ENCODE peak calls at places on chromosomes 6 and 20, in five cellular contexts. S is spleen; O is CD8-positive, alpha-beta memory T cell; G is mucosa of descending colon; V is heart left ventricle. B is an unnamed sample.
A peak's percentile ranks its signal among the peaks of the same experiment; 100 is the strongest.

GRCh38 chr6:104699598-104700329 is 160.0 kb downstream of the HACE1 start:
- DNase-seq in S (no peak), O (no peak), G (no peak), V (no peak), B (no peak)

GRCh38 chr20:46111028-46111835 is 6.9 kb upstream of the CD40 start:
- DNase-seq in S (no peak), O (no peak), G (no peak), V (peak; percentile 50), B (peak; percentile 75)

GRCh38 chr20:63520939-63521601 is 505 bp downstream of the PPDPF start:
- DNase-seq in S (peak; percentile 94), O (peak; percentile 52), G (peak; percentile 93), V (peak; percentile 71), B (peak; percentile 86)

GRCh38 chr6:131379951-131380350 is 193.1 kb upstream of the ARG1 start:
- DNase-seq in S (no peak), O (no peak), G (no peak), V (no peak), B (no peak)

GRCh38 chr6:166341464-166341863 is 881 bp downstream of the SFT2D1 start:
- DNase-seq in S (no peak), O (no peak), G (no peak), V (no peak), B (no peak)

GRCh38 chr20:34112600-34113061 is 588 bp upstream of the EIF2S2 start:
- DNase-seq in S (peak; percentile 79), O (peak; percentile 7), G (no peak), V (peak; percentile 12), B (no peak)

GRCh38 chr6:18047406-18047805 is 60.0 kb upstream of the KIF13A start:
- DNase-seq in S (no peak), O (no peak), G (no peak), V (no peak), B (no peak)

GRCh38 chr6:106134906-106135634 is 48.9 kb downstream of the PRDM1 start:
- DNase-seq in S (no peak), O (no peak), G (peak; percentile 74), V (no peak), B (no peak)

GRCh38 chr6:118618676-118619377 is 32.6 kb downstream of the CEP85L start:
- DNase-seq in S (peak; percentile 80), O (peak; percentile 47), G (no peak), V (peak; percentile 52), B (peak; percentile 55)

GRCh38 chr6:134217110-134217509 is 100.8 kb downstream of the SGK1 start:
- DNase-seq in S (no peak), O (no peak), G (no peak), V (no peak), B (no peak)

GRCh38 chr6:14625173-14625895 is 507.8 kb downstream of the CD83 start:
- DNase-seq in S (no peak), O (no peak), G (no peak), V (no peak), B (no peak)
- H3K4me1 ChIP-seq in S (peaks cover 15% of the 10 kb centered on the region), O (peaks cover 13% of the 10 kb centered on the region), G (peaks cover 7% of the 10 kb centered on the region), V (peaks cover 3% of the 10 kb centered on the region), B (no peaks in the 10 kb centered on the region)

GRCh38 chr6:109083657-109084056 is 11.0 kb downstream of the SESN1 start:
- DNase-seq in S (no peak), O (no peak), G (no peak), V (no peak), B (no peak)
- H3K4me3 ChIP-seq in S (no peak overlapping the region), O (no peak overlapping the region), G (no peak overlapping the region), V (no peak overlapping the region), B (no peak overlapping the region)

DNA sequence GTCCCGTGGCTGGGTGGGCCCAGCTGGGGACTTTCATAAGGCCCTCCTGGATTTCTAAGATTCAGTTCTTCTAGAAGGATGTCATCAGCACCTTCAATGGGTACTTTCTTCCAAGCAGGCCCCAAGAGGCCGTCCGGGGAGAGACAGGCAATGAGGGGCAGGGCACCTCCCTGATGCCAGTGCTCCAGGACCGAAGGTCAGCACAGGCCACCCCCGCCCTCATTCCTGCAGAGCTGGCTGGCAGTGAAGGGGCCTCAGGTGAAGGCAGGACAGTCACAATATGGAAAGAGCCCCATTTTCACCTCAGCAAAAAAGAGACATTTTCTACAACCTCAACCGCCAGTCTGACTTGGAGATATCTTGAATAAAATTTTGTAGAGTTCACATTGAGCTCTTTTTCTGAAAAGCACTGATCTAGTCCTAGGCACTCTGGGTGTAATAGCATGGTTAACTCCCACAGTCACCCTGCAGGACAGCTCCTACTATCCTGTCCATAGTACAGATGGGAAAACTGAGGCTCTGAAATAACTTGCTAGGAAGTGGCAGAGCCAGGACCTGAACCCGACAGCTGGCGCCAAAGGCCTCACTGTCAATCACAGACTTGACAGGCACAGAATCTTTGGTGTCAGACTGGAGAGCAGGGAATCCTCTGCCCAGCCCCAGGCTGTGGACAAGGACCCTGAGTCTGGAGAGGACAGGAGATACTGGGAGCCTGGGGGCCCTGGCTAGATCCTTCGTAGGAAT is 50.3 kb downstream of the RRBP1 start:
- DNase-seq in S (peak; percentile 48), O (no peak), G (peak; percentile 42), V (no peak), B (no peak)
- H3K4me1 ChIP-seq in S (peaks cover 26% of the 10 kb centered on the region), O (no peaks in the 10 kb centered on the region), G (peaks cover 2% of the 10 kb centered on the region), V (peaks cover 28% of the 10 kb centered on the region), B (no peaks in the 10 kb centered on the region)

DNA sequence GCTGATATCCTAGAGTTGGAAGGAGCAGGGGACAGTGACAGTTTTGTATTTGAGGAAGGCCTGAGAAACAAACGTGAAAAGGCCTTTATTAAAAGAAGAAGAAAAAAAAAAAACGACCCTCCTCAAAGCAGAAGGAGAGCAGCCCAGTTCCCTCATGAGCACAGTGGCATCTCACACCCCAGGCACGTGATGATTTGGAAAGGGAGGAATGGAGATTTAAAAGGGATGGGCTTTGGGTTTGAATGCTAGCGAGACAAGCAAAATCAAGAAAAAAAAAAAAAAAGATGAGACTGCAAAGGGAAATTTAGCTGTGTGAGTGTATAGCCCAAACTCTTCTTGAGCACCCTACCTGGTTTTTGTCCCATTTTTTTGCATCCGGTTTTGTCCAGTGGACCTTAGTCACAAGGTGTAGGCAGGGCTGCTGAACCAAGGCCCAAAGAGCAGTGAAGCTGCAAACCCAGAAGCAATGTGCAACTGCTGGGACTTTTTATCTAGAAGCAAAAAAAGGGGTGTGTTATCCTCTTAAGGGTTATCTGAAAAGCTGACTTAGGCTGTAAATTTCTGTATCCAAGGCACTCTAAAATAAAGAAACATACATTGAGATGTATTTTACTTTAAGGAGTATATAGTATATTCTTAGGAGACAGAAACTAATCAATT is 54.5 kb upstream of the RREB1 start:
- DNase-seq in S (no peak), O (no peak), G (no peak), V (no peak), B (no peak)
- H3K4me3 ChIP-seq in S (no peak overlapping the region), O (no peak overlapping the region), G (no peak overlapping the region), V (no peak overlapping the region), B (no peak overlapping the region)

GRCh38 chr6:39902786-39903465 is 31.3 kb downstream of the MOCS1 start:
- DNase-seq in S (peak; percentile 47), O (no peak), G (no peak), V (no peak), B (no peak)
- H3K4me1 ChIP-seq in S (no peaks in the 10 kb centered on the region), O (no peaks in the 10 kb centered on the region), G (peaks cover 5% of the 10 kb centered on the region), V (no peaks in the 10 kb centered on the region), B (no peaks in the 10 kb centered on the region)

GRCh38 chr6:148509152-148509571 is 166.5 kb downstream of the SASH1 start:
- DNase-seq in S (no peak), O (no peak), G (no peak), V (no peak), B (no peak)

GRCh38 chr6:148509789-148510581 is 167.3 kb downstream of the SASH1 start:
- DNase-seq in S (no peak), O (no peak), G (peak; percentile 63), V (peak; percentile 49), B (peak; percentile 76)

GRCh38 chr6:148502773-148503135 is 160.1 kb downstream of the SASH1 start:
- DNase-seq in S (no peak), O (no peak), G (no peak), V (no peak), B (no peak)

GRCh38 chr6:148508401-148509151 is 165.9 kb downstream of the SASH1 start:
- DNase-seq in S (no peak), O (no peak), G (no peak), V (peak; percentile 29), B (no peak)

GRCh38 chr6:148507774-148508173 is 165.1 kb downstream of the SASH1 start:
- DNase-seq in S (no peak), O (no peak), G (no peak), V (peak; percentile 32), B (no peak)
- H3K4me3 ChIP-seq in S (no peak overlapping the region), O (no peak overlapping the region), G (no peak overlapping the region), V (peak overlapping the region; percentile 62), B (no peak overlapping the region)

B was measured in aorta.